ENCODE peak calls at places on chromosome 16, in eight cellular contexts. One of them, this sample, is unnamed.

GRCh38 chr16:58733248-58733670 is 857 bp downstream of the GOT2 start:
- DNase-seq in stimulated activated CD4-positive, alpha-beta T cell treated with anti-CD3 and anti-CD28 coated beads, TNF-alpha, amount 100 ng/mL, for 4 hours: no peak
- DNase-seq in ovary: no peak
- DNase-seq in heart left ventricle: no peak
- DNase-seq in brain microvascular endothelial cell: no peak
- DNase-seq in NCI-H1694: no peak
- DNase-seq in activated T-cell treated with anti-CD3 and anti-CD28 coated beads for 1 hour: no peak
- DNase-seq in AG20443: peak
- DNase-seq in this sample: no peak

GRCh38 chr16:88920618-88921602 is 54.5 kb upstream of the PABPN1L start:
- DNase-seq in stimulated activated CD4-positive, alpha-beta T cell treated with anti-CD3 and anti-CD28 coated beads, TNF-alpha, amount 100 ng/mL, for 4 hours: no peak
- DNase-seq in ovary: no peak
- DNase-seq in heart left ventricle: peak
- DNase-seq in brain microvascular endothelial cell: no peak
- DNase-seq in NCI-H1694: peak
- DNase-seq in activated T-cell treated with anti-CD3 and anti-CD28 coated beads for 1 hour: no peak
- DNase-seq in AG20443: peak
- DNase-seq in this sample: no peak

GRCh38 chr16:73142069-73142880 is 94.3 kb upstream of the ZFHX3 start:
- DNase-seq in stimulated activated CD4-positive, alpha-beta T cell treated with anti-CD3 and anti-CD28 coated beads, TNF-alpha, amount 100 ng/mL, for 4 hours: no peak
- DNase-seq in ovary: no peak
- DNase-seq in heart left ventricle: no peak
- DNase-seq in brain microvascular endothelial cell: no peak
- DNase-seq in NCI-H1694: no peak
- DNase-seq in activated T-cell treated with anti-CD3 and anti-CD28 coated beads for 1 hour: no peak
- DNase-seq in AG20443: no peak
- DNase-seq in this sample: no peak

GRCh38 chr16:81573533-81573932 is 128.9 kb downstream of the CMIP start:
- DNase-seq in stimulated activated CD4-positive, alpha-beta T cell treated with anti-CD3 and anti-CD28 coated beads, TNF-alpha, amount 100 ng/mL, for 4 hours: no peak
- DNase-seq in ovary: no peak
- DNase-seq in heart left ventricle: no peak
- DNase-seq in brain microvascular endothelial cell: no peak
- DNase-seq in NCI-H1694: no peak
- DNase-seq in activated T-cell treated with anti-CD3 and anti-CD28 coated beads for 1 hour: no peak
- DNase-seq in AG20443: no peak
- DNase-seq in this sample: no peak

GRCh38 chr16:12874135-12874534 is 27.3 kb upstream of the SHISA9 start:
- DNase-seq in stimulated activated CD4-positive, alpha-beta T cell treated with anti-CD3 and anti-CD28 coated beads, TNF-alpha, amount 100 ng/mL, for 4 hours: no peak
- DNase-seq in ovary: no peak
- DNase-seq in heart left ventricle: no peak
- DNase-seq in brain microvascular endothelial cell: peak
- DNase-seq in NCI-H1694: no peak
- DNase-seq in activated T-cell treated with anti-CD3 and anti-CD28 coated beads for 1 hour: no peak
- DNase-seq in AG20443: peak
- DNase-seq in this sample: peak

GRCh38 chr16:11104168-11105037 is 151.6 kb downstream of the SOCS1 start:
- DNase-seq in stimulated activated CD4-positive, alpha-beta T cell treated with anti-CD3 and anti-CD28 coated beads, TNF-alpha, amount 100 ng/mL, for 4 hours: no peak
- DNase-seq in ovary: no peak
- DNase-seq in heart left ventricle: no peak
- DNase-seq in brain microvascular endothelial cell: no peak
- DNase-seq in NCI-H1694: no peak
- DNase-seq in activated T-cell treated with anti-CD3 and anti-CD28 coated beads for 1 hour: no peak
- DNase-seq in AG20443: no peak
- DNase-seq in this sample: no peak

GRCh38 chr16:89217388-89218191 is at the start of gene ZNF778:
- DNase-seq in stimulated activated CD4-positive, alpha-beta T cell treated with anti-CD3 and anti-CD28 coated beads, TNF-alpha, amount 100 ng/mL, for 4 hours: peak
- DNase-seq in ovary: peak
- DNase-seq in heart left ventricle: peak
- DNase-seq in brain microvascular endothelial cell: peak
- DNase-seq in NCI-H1694: peak
- DNase-seq in activated T-cell treated with anti-CD3 and anti-CD28 coated beads for 1 hour: peak
- DNase-seq in AG20443: peak
- DNase-seq in this sample: peak

GRCh38 chr16:84061236-84061830 is 18.7 kb upstream of the SLC38A8 start:
- DNase-seq in stimulated activated CD4-positive, alpha-beta T cell treated with anti-CD3 and anti-CD28 coated beads, TNF-alpha, amount 100 ng/mL, for 4 hours: no peak
- DNase-seq in ovary: no peak
- DNase-seq in heart left ventricle: no peak
- DNase-seq in brain microvascular endothelial cell: no peak
- DNase-seq in NCI-H1694: no peak
- DNase-seq in activated T-cell treated with anti-CD3 and anti-CD28 coated beads for 1 hour: no peak
- DNase-seq in AG20443: no peak
- DNase-seq in this sample: no peak

GRCh38 chr16:78461496-78461938 is 362.1 kb downstream of the WWOX start:
- DNase-seq in stimulated activated CD4-positive, alpha-beta T cell treated with anti-CD3 and anti-CD28 coated beads, TNF-alpha, amount 100 ng/mL, for 4 hours: no peak
- DNase-seq in ovary: no peak
- DNase-seq in heart left ventricle: no peak
- DNase-seq in brain microvascular endothelial cell: peak
- DNase-seq in NCI-H1694: no peak
- DNase-seq in activated T-cell treated with anti-CD3 and anti-CD28 coated beads for 1 hour: no peak
- DNase-seq in AG20443: no peak
- DNase-seq in this sample: no peak

GRCh38 chr16:27468941-27469531 is 67.1 kb downstream of the IL21R start:
- DNase-seq in stimulated activated CD4-positive, alpha-beta T cell treated with anti-CD3 and anti-CD28 coated beads, TNF-alpha, amount 100 ng/mL, for 4 hours: no peak
- DNase-seq in ovary: no peak
- DNase-seq in heart left ventricle: no peak
- DNase-seq in brain microvascular endothelial cell: no peak
- DNase-seq in NCI-H1694: no peak
- DNase-seq in activated T-cell treated with anti-CD3 and anti-CD28 coated beads for 1 hour: no peak
- DNase-seq in AG20443: no peak
- DNase-seq in this sample: no peak

This sample was measured in AG04449.